ENCODE peak calls at places on chromosomes 6 and 20, in five cellular contexts. M is substantia nigra, G is right cardiac atrium, J is cardiac muscle cell, I is sigmoid colon. U is an unnamed sample.

GRCh38 chr6:68633654-68634502 is 1.2 kb upstream of the ADGRB3 start:
- DNase-seq in M (no peak), J (no peak), G (no peak), I (no peak), U (no peak)

GRCh38 chr6:1786455-1787108 is 176.9 kb downstream of the FOXC1 start:
- DNase-seq in I (no peak), G (no peak), M (no peak), J (no peak), U (no peak)

GRCh38 chr20:6959900-6960312 is 192.4 kb downstream of the BMP2 start:
- DNase-seq in J (no peak), G (no peak), I (no peak), M (no peak), U (no peak)

GRCh38 chr6:157097255-157097936 is 225.9 kb downstream of the TMEM242 start:
- DNase-seq in G (no peak), M (no peak), J (peak), I (no peak), U (no peak)

GRCh38 chr20:50415516-50416268 is 94.5 kb upstream of the PTPN1 start:
- DNase-seq in M (peak), J (no peak), G (peak), I (peak), U (no peak)

GRCh38 chr6:29980501-29980900 is 38.2 kb downstream of the HLA-A start:
- DNase-seq in G (no peak), I (no peak), J (no peak), M (no peak), U (no peak)

GRCh38 chr6:112232845-112233256 is 21.5 kb downstream of the LAMA4 start:
- DNase-seq in M (no peak), G (no peak), J (no peak), I (peak), U (no peak)

GRCh38 chr20:63969851-63970713 is at the start of gene ZNF512B:
- DNase-seq in G (peak), M (peak), J (peak), I (peak), U (peak)

GRCh38 chr6:90663106-90663505 is 76.2 kb upstream of the MAP3K7 start:
- DNase-seq in J (no peak), M (no peak), G (no peak), I (no peak), U (no peak)

GRCh38 chr6:155695495-155695894 is 239.9 kb upstream of the NOX3 start:
- DNase-seq in I (no peak), M (no peak), J (no peak), G (no peak), U (no peak)

GRCh38 chr6:129893513-129894098 is 32.5 kb upstream of the TMEM244 start:
- DNase-seq in G (no peak), J (no peak), I (no peak), M (no peak), U (no peak)

GRCh38 chr6:83511901-83512681 is at the start of gene PRSS35:
- DNase-seq in M (peak), J (peak), I (no peak), G (peak), U (no peak)

GRCh38 chr20:62325172-62325905 is 22.5 kb downstream of the ADRM1 start:
- DNase-seq in M (no peak), J (no peak), I (no peak), G (no peak), U (no peak)

GRCh38 chr6:38184041-38184779 is 364.7 kb downstream of the ZFAND3 start:
- DNase-seq in G (no peak), I (no peak), J (peak), M (no peak), U (no peak)

GRCh38 chr20:10469599-10469998 is 34.5 kb downstream of the SLX4IP start:
- DNase-seq in G (no peak), M (peak), I (peak), J (peak), U (no peak)

GRCh38 chr6:10610289-10610688 is 84.1 kb downstream of the C6orf52 start:
- DNase-seq in I (peak), G (peak), M (no peak), J (no peak), U (no peak)

GRCh38 chr6:157070403-157071107 is 252.8 kb downstream of the TMEM242 start:
- DNase-seq in I (no peak), G (no peak), M (peak), J (no peak), U (no peak)

GRCh38 chr20:63896136-63896890 is 1.4 kb downstream of the DNAJC5 start:
- DNase-seq in M (peak), G (peak), J (peak), I (no peak), U (peak)

GRCh38 chr6:147142684-147143245 is 61.5 kb upstream of the STXBP5 start:
- DNase-seq in M (no peak), G (no peak), J (no peak), I (no peak), U (no peak)

GRCh38 chr6:150492941-150493340 is 106.7 kb upstream of the PLEKHG1 start:
- DNase-seq in G (no peak), J (no peak), M (no peak), I (no peak), U (no peak)

GRCh38 chr6:170209354-170210025 is 81.4 kb downstream of the DLL1 start:
- DNase-seq in M (no peak), I (peak), J (no peak), G (no peak), U (no peak)

GRCh38 chr6:166786704-166787293 is 159.7 kb upstream of the RPS6KA2 start:
- DNase-seq in J (peak), G (no peak), I (no peak), M (no peak), U (no peak)

GRCh38 chr6:33213166-33213988 is 5.1 kb downstream of the RING1 start:
- DNase-seq in J (peak), I (no peak), G (peak), M (peak), U (peak)

GRCh38 chr6:12097791-12098190 is 85.7 kb downstream of the HIVEP1 start:
- DNase-seq in G (no peak), J (no peak), M (no peak), I (no peak), U (no peak)

GRCh38 chr20:34940126-34940525 is 15.5 kb downstream of the GSS start:
- DNase-seq in G (no peak), J (no peak), M (no peak), I (no peak), U (no peak)

GRCh38 chr20:59082981-59083380 is 40.4 kb upstream of the PRELID3B start:
- DNase-seq in G (no peak), J (no peak), I (no peak), M (no peak), U (no peak)

GRCh38 chr6:109105681-109106080 is 10.4 kb downstream of the CEP57L1 start:
- DNase-seq in G (no peak), I (no peak), M (no peak), J (no peak), U (no peak)

GRCh38 chr20:35215066-35215956 is 11.2 kb upstream of the MMP24 start:
- DNase-seq in G (no peak), I (no peak), M (no peak), J (no peak), U (no peak)

GRCh38 chr6:133241088-133241900 is at the start of gene EYA4:
- DNase-seq in M (peak), I (peak), G (peak), J (peak), U (peak)